ENCODE peak calls at places on chromosomes 6 and 20, in seven cellular contexts. E is lower lobe of right lung, P is MM.1S, A is fibroblast of lung, B is K562, D is brain microvascular endothelial cell, X is ovary. S is an unnamed sample. For H3K36me3, the result is how much of the 10 kb centered on the place peaks cover.

GRCh38 chr6:13065596-13065995 is 262.7 kb downstream of the TBC1D7 start:
- DNase-seq in E (no peak), P (no peak), A (no peak), B (no peak), D (no peak), X (no peak), S (no peak)

GRCh38 chr6:108592371-108593337 is 31.9 kb downstream of the FOXO3 start:
- DNase-seq in E (no peak), P (peak), A (peak), B (peak), D (peak), X (no peak), S (peak)

GRCh38 chr6:145148392-145149175 is 586.7 kb downstream of the EPM2A start:
- DNase-seq in E (peak), P (peak), A (peak), B (no peak), D (peak), X (no peak), S (no peak)

GRCh38 chr20:25453035-25453810 is 45.8 kb downstream of the GINS1 start:
- DNase-seq in E (no peak), P (no peak), A (peak), B (no peak), D (no peak), X (no peak), S (no peak)

GRCh38 chr20:40160151-40160550 is 528.9 kb downstream of the MAFB start:
- DNase-seq in E (peak), P (peak), A (peak), B (peak), D (peak), X (no peak), S (no peak)

GRCh38 chr6:90502866-90503407 is 83.9 kb downstream of the MAP3K7 start:
- DNase-seq in E (no peak), P (no peak), A (no peak), B (peak), D (peak), X (no peak), S (no peak)

GRCh38 chr6:146650799-146651481 is 52.2 kb downstream of the ADGB start:
- DNase-seq in E (no peak), P (no peak), A (no peak), B (no peak), D (no peak), X (no peak), S (peak)

GRCh38 chr6:166203641-166204222 is 36.1 kb upstream of the TBXT start:
- DNase-seq in E (no peak), P (no peak), A (no peak), B (no peak), D (no peak), X (no peak), S (no peak)

GRCh38 chr6:13239530-13240455 is 88.5 kb downstream of the TBC1D7 start:
- DNase-seq in E (no peak), P (no peak), A (peak), B (no peak), D (no peak), X (no peak), S (no peak)

GRCh38 chr6:146856296-146856695 is 257.5 kb downstream of the ADGB start:
- DNase-seq in E (no peak), P (no peak), A (no peak), B (no peak), D (no peak), X (no peak), S (no peak)

DNA sequence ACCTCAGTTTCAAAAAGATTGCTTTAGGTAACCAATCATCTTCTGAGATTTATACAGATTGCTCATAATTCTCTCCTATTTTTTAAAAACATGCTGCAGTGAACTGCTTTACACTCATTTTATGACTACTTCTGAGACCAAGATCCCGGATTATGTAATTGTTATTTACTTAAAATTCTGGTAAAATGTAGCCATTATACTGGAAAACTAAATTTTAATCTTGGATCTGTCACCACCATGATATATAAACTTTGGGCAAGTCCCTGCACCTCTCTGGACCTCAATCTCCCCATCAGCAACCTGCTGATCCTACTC is 477 bp upstream of the PROCR start:
- DNase-seq in E (no peak), P (no peak), A (no peak), B (no peak), D (no peak), X (no peak), S (no peak)
- H3K4me3 ChIP-seq in E (peak), P (no peak), A (peak), B (peak), D (peak), X (peak), S (no peak)

GRCh38 chr6:159745081-159745480 is 16.8 kb upstream of the ACAT2 start:
- DNase-seq in E (no peak), P (no peak), A (no peak), B (no peak), D (no peak), X (no peak), S (no peak)
- H3K36me3 ChIP-seq in E (half or more), P (under half), A (under half), B (half or more), D (half or more), X (under half), S (under half)

DNA sequence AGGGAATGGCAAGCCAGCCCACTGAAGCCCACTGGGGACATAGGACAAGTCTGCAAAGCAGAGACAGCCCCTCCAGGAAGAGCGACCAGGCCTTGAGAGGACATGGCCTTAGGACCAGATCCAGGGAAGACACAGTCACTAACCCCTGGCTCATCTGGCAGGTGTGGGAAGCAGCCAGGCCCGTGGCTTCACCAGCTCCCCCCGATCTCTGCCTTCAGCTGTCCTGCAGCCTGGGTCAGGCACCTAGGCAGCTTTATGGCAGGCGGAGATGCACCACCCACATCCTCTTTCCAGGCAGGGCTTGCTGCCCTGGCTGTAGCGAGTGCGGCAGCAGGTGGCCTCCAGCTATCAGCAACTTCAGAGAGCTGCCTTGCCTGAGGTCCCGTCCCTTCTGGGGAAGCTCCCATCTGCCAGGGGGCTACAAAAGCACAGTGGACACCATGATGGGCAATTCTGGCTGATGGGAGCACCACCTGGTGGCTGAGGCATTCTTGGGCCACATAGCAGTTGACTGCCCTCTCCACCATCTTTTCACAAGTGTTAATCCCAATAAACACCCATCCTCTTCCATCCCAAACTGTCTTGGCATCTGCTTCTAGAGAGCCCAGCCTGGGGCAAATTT is 85.8 kb downstream of the DZANK1 start:
- DNase-seq in E (no peak), P (no peak), A (no peak), B (no peak), D (no peak), X (no peak), S (no peak)
- TF ChIP-seq CTCF in E (no peak), P (peak), A (no peak), B (peak), D (no peak), X (no peak), S (peak)

DNA sequence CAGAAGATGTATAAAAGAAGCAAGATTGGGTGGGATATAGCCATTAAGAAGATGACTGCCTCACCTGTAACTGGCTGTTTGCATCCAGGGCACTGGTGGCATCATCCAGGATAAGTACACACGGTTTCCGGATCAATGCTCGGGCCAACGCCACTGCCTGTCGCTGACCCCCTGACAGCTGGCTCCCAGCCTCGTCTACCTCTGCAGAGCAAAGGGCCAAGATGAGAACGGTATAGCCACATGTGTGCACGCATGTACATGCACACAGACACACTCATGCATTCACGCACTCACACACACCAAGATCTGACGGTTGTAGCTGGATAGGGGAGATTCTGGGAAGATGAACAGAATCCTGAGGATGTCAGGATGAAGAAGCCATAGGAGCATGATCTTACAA is 3.2 kb upstream of the PSMB8 start:
- DNase-seq in E (no peak), P (no peak), A (no peak), B (no peak), D (no peak), X (no peak), S (no peak)
- H3K4me3 ChIP-seq in E (no peak), P (no peak), A (no peak), B (no peak), D (no peak), X (no peak), S (no peak)

GRCh38 chr20:43465625-43465943 is 7.9 kb downstream of the SRSF6 start:
- DNase-seq in E (no peak), P (no peak), A (no peak), B (no peak), D (no peak), X (no peak), S (no peak)
- H3K36me3 ChIP-seq in E (half or more), P (under half), A (under half), B (half or more), D (half or more), X (under half), S (under half)

S was measured in GM06990.